ENCODE peak calls at places on chromosomes 12 and 14, in six cellular contexts. A is transverse colon, X is uterus, Q is IMR-90, Z is Peyer's patch, S is gastrocnemius medialis. H is an unnamed sample.
A peak's percentile ranks its signal among the peaks of the same experiment; 100 is the strongest.

GRCh38 chr14:105153331-105153731 is 15.2 kb downstream of the JAG2 start:
- DNase-seq in Q (no peak), A (no peak), X (no peak), S (peak; percentile 66), Z (no peak), H (no peak)

GRCh38 chr12:121536929-121537813 is 43.7 kb downstream of the KDM2B start:
- DNase-seq in S (peak; percentile 91), A (peak; percentile 88), Q (peak; percentile 77), X (peak; percentile 79), Z (peak; percentile 93), H (peak; percentile 40)

GRCh38 chr12:52924764-52925716 is 20.2 kb upstream of the KRT8 start:
- DNase-seq in Q (peak; percentile 93), X (peak; percentile 24), Z (no peak), A (peak; percentile 68), S (no peak), H (no peak)

GRCh38 chr12:75670175-75670574 is 158.8 kb upstream of the KRR1 start:
- DNase-seq in X (no peak), A (no peak), Q (no peak), S (no peak), Z (no peak), H (no peak)

GRCh38 chr12:68910128-68910527 is 22.8 kb downstream of the CPM start:
- DNase-seq in X (no peak), Q (peak; percentile 50), Z (no peak), A (no peak), S (no peak), H (no peak)

GRCh38 chr14:75222208-75222701 is 45.8 kb upstream of the TMED10 start:
- DNase-seq in Q (peak; percentile 92), A (no peak), S (peak; percentile 33), X (no peak), Z (peak; percentile 48), H (no peak)

GRCh38 chr12:107349008-107349747 is 255.8 kb upstream of the CRY1 start:
- DNase-seq in Z (no peak), X (no peak), Q (peak; percentile 91), S (no peak), A (peak; percentile 69), H (no peak)

GRCh38 chr12:13196302-13196921 is at the start of gene EMP1:
- DNase-seq in A (peak; percentile 93), X (peak; percentile 96), Z (peak; percentile 40), Q (peak; percentile 100), S (peak; percentile 88), H (peak; percentile 98)

GRCh38 chr14:42140831-42141279 is 534.2 kb downstream of the LRFN5 start:
- DNase-seq in A (no peak), Q (peak; percentile 90), Z (no peak), X (no peak), S (no peak), H (no peak)

GRCh38 chr12:31317471-31318397 is 8.2 kb downstream of the SINHCAF start:
- DNase-seq in Z (no peak), X (no peak), Q (no peak), S (no peak), A (no peak), H (no peak)

GRCh38 chr12:56299308-56299852 is 750 bp downstream of the CS start:
- DNase-seq in S (no peak), Q (peak; percentile 17), X (no peak), Z (no peak), A (peak; percentile 51), H (no peak)

GRCh38 chr14:24483604-24484252 is 24.3 kb downstream of the CMA1 start:
- DNase-seq in S (no peak), Z (no peak), X (no peak), A (no peak), Q (peak; percentile 27), H (no peak)

GRCh38 chr12:91381309-91381804 is 198.7 kb upstream of the DCN start:
- DNase-seq in A (no peak), Q (peak; percentile 86), Z (no peak), X (peak; percentile 38), S (peak; percentile 21), H (no peak)

GRCh38 chr12:98532687-98533304 is 17.4 kb downstream of the TMPO start:
- DNase-seq in S (no peak), A (no peak), X (no peak), Z (no peak), Q (peak; percentile 62), H (no peak)

GRCh38 chr12:95177201-95177768 is 40.0 kb downstream of the FGD6 start:
- DNase-seq in S (no peak), Q (no peak), Z (no peak), A (no peak), X (no peak), H (no peak)

GRCh38 chr12:127723236-127723635 is 543.7 kb upstream of the TMEM132C start:
- DNase-seq in S (no peak), Q (no peak), A (no peak), Z (no peak), X (no peak), H (no peak)

GRCh38 chr12:53069621-53070410 is 9.4 kb downstream of the SPRYD3 start:
- DNase-seq in Z (no peak), S (peak; percentile 77), X (peak; percentile 82), Q (no peak), A (no peak), H (no peak)

GRCh38 chr14:73743431-73743931 is 29.3 kb upstream of the PNMA1 start:
- DNase-seq in Q (no peak), Z (peak; percentile 85), A (peak; percentile 75), S (peak; percentile 46), X (no peak), H (no peak)

GRCh38 chr14:69153848-69154208 is 909 bp upstream of the DCAF5 start:
- DNase-seq in Q (no peak), A (peak; percentile 28), X (peak; percentile 26), Z (peak; percentile 38), S (peak; percentile 23), H (no peak)

GRCh38 chr14:60720962-60721330 is 3.2 kb downstream of the SIX4 start:
- DNase-seq in X (no peak), Q (no peak), S (no peak), Z (no peak), A (no peak), H (no peak)

GRCh38 chr14:60722163-60722835 is 1.9 kb downstream of the SIX4 start:
- DNase-seq in X (peak; percentile 22), S (peak; percentile 34), Z (no peak), Q (peak; percentile 79), A (peak; percentile 7), H (no peak)

GRCh38 chr14:60722836-60723217 is 1.3 kb downstream of the SIX4 start:
- DNase-seq in A (peak; percentile 7), Z (no peak), X (no peak), Q (peak; percentile 11), S (peak; percentile 53), H (no peak)

GRCh38 chr14:60720391-60720790 is 3.8 kb downstream of the SIX4 start:
- DNase-seq in A (no peak), Z (no peak), Q (peak; percentile 11), S (no peak), X (no peak), H (no peak)

GRCh38 chr14:60721331-60722162 is 2.6 kb downstream of the SIX4 start:
- DNase-seq in A (peak; percentile 18), Z (no peak), Q (peak; percentile 84), X (peak; percentile 42), S (peak; percentile 65), H (peak; percentile 31)
- TF ChIP-seq CTCF in A (peak; percentile 25), Z (no peak), Q (peak; percentile 37), X (peak; percentile 47), S (peak; percentile 54), H (peak; percentile 49)

GRCh38 chr14:57317248-57317833 is 48.6 kb downstream of the AP5M1 start:
- DNase-seq in X (peak; percentile 46), Z (peak; percentile 72), Q (peak; percentile 78), S (peak; percentile 39), A (peak; percentile 72), H (peak; percentile 21)

GRCh38 chr14:57314690-57315089 is 45.9 kb downstream of the AP5M1 start:
- DNase-seq in Z (no peak), Q (no peak), A (no peak), S (no peak), X (no peak), H (no peak)

GRCh38 chr14:57323703-57324102 is 54.9 kb downstream of the AP5M1 start:
- DNase-seq in A (no peak), Q (no peak), X (no peak), S (no peak), Z (no peak), H (no peak)

DNA sequence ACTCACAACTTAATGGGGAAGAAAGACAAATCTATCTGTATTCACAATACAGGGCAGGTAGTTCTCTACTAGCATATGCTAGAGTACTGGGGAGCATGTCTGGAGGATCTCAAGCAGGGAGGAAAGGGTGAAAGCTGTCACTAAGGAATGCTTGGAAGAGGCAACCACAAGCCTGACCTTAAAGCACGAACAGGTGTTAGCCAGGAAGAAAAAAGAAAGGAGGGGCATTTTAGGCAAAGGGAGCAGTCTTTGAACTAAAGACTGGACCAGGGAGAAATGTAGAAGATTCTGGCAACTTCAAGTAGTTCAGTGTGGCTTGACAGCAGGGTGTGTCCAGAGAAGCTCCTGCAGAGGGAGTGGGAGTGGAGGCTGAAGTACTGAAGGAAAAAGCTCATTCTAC is 50.9 kb downstream of the AP5M1 start:
- DNase-seq in S (no peak), A (no peak), X (no peak), Q (no peak), Z (no peak), H (no peak)
- H3K36me3 ChIP-seq in S (no peaks in the 10 kb centered on the region), A (no peaks in the 10 kb centered on the region), X (no peaks in the 10 kb centered on the region), Q (no peaks in the 10 kb centered on the region), Z (no peaks in the 10 kb centered on the region), H (no peaks in the 10 kb centered on the region)

GRCh38 chr12:58435647-58436046 is 484.7 kb downstream of the LRIG3 start:
- DNase-seq in S (no peak), Q (no peak), A (no peak), Z (no peak), X (no peak), H (no peak)

GRCh38 chr12:58443273-58443980 is 476.9 kb downstream of the LRIG3 start:
- DNase-seq in Q (peak; percentile 13), Z (no peak), A (peak; percentile 13), S (no peak), X (no peak), H (no peak)

GRCh38 chr12:58443981-58444371 is 476.3 kb downstream of the LRIG3 start:
- DNase-seq in X (no peak), Q (peak; percentile 59), S (no peak), Z (no peak), A (peak; percentile 13), H (no peak)

DNA sequence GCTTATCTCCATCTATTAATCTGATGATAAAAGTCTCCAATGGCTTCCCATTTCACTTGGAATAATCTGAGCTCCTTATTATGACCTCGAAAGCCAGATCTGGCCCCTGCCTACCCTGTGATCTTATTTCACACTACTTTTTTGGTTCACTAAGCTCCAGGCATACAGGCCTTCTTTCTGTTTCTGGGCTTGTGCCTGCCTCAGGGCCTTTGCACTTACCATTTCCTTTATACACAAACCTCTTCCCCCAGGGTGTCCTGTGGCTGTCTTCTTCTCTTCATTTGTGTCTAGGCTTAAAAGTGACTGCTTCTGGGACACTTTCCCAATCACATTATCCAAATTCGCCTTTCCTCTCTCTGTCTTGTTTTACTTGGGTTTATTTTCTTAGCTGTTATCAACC is 478.8 kb downstream of the LRIG3 start:
- DNase-seq in Z (no peak), Q (no peak), A (no peak), X (no peak), S (no peak), H (no peak)
- H3K4me3 ChIP-seq in Z (no peak overlapping the region), Q (no peak overlapping the region), A (no peak overlapping the region), X (no peak overlapping the region), S (no peak overlapping the region), H (no peak overlapping the region)

DNA sequence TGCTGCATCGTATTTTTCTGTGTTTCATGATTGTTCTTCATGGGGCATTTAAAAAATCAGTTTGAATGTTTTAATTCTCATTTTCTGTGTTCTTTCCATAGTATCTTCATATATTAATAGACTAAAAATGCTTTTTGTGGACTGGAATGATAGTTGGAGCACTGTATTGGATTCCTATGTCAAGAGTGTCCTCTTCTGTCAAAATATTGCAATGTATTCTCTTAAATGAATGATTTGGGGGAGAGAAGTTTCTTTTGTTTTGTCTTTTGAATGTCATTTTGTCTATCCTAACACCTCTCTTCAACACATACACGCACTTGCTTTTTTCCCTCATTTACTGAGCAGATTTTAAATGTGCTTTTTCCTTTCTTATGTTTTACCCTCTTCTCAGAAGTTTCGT is 4.7 kb upstream of the EIF2S3B start:
- DNase-seq in Q (no peak), Z (no peak), S (no peak), A (no peak), X (no peak), H (no peak)
- TF ChIP-seq CTCF in Q (peak; percentile 34), Z (no peak), S (no peak), A (no peak), X (no peak), H (no peak)

H was measured in thoracic aorta.